ENCODE peak calls at places on chromosomes 13 and 19, in seven cellular contexts. Z is stomach; B is H1; K is mucosa of descending colon; C is WTC11; N is progenitor cell of endocrine pancreas; E is CD8-positive, alpha-beta T cell. M is an unnamed sample.

GRCh38 chr13:74132152-74132767 is 1.9 kb downstream of the KLF12 start:
- DNase-seq in B (no peak), E (no peak), C (no peak), N (no peak), K (peak), Z (no peak), M (no peak)

GRCh38 chr13:50128406-50129048 is 113.3 kb downstream of the KCNRG start:
- DNase-seq in N (no peak), Z (no peak), B (no peak), E (no peak), K (no peak), C (peak), M (no peak)

GRCh38 chr19:48372904-48373303 is 8.7 kb downstream of the SYNGR4 start:
- DNase-seq in N (no peak), K (peak), B (no peak), E (no peak), Z (no peak), C (no peak), M (no peak)

GRCh38 chr19:19410553-19411550 is 5.4 kb downstream of the GATAD2A start:
- DNase-seq in K (no peak), N (no peak), C (no peak), Z (no peak), B (no peak), E (no peak), M (no peak)

GRCh38 chr19:50486823-50487515 is 10.3 kb upstream of the GARIN5A start:
- DNase-seq in B (peak), E (no peak), N (no peak), K (peak), C (peak), Z (no peak), M (no peak)

GRCh38 chr13:59176775-59177174 is 987.0 kb downstream of the DIAPH3 start:
- DNase-seq in C (no peak), B (no peak), Z (no peak), N (no peak), E (no peak), K (no peak), M (no peak)

GRCh38 chr19:58265100-58265499 is 13.7 kb upstream of the ZNF8 start:
- DNase-seq in N (no peak), K (no peak), E (no peak), B (no peak), C (no peak), Z (no peak), M (no peak)

GRCh38 chr19:3699071-3699740 is 1.1 kb downstream of the PIP5K1C start:
- DNase-seq in C (no peak), E (no peak), Z (no peak), K (no peak), B (no peak), N (no peak), M (peak)

GRCh38 chr19:14354445-14354844 is 26.8 kb upstream of the ADGRE5 start:
- DNase-seq in E (no peak), B (no peak), K (no peak), C (no peak), N (no peak), Z (no peak), M (no peak)

GRCh38 chr13:66266761-66267160 is 963.4 kb downstream of the PCDH9 start:
- DNase-seq in K (no peak), E (no peak), B (no peak), N (no peak), C (no peak), Z (no peak), M (no peak)

GRCh38 chr13:102405499-102406079 is 3.7 kb upstream of the FGF14 start:
- DNase-seq in B (no peak), K (no peak), N (peak), E (no peak), C (peak), Z (no peak), M (no peak)

GRCh38 chr19:58328999-58329398 is 2.2 kb downstream of the ZSCAN22 start:
- DNase-seq in B (peak), K (no peak), E (no peak), Z (no peak), C (peak), N (peak), M (no peak)

GRCh38 chr19:7442423-7442822 is 46.4 kb downstream of the PEX11G start:
- DNase-seq in C (no peak), N (no peak), K (no peak), E (no peak), B (no peak), Z (no peak), M (no peak)

GRCh38 chr13:95471960-95472359 is 80.6 kb upstream of the CLDN10 start:
- DNase-seq in Z (no peak), N (no peak), K (no peak), E (no peak), C (no peak), B (no peak), M (no peak)

GRCh38 chr13:46377554-46377953 is 9.5 kb downstream of the RUBCNL start:
- DNase-seq in E (no peak), C (no peak), Z (no peak), B (no peak), K (peak), N (no peak), M (no peak)

GRCh38 chr19:4868286-4868834 is 893 bp upstream of the PLIN3 start:
- DNase-seq in Z (no peak), C (no peak), N (no peak), B (no peak), K (peak), E (no peak), M (no peak)

GRCh38 chr19:28603453-28603852 is 609.5 kb downstream of the UQCRFS1 start:
- DNase-seq in Z (no peak), K (no peak), B (no peak), N (no peak), E (no peak), C (no peak), M (no peak)

GRCh38 chr19:1213391-1214286 is 8.1 kb downstream of the STK11 start:
- DNase-seq in E (no peak), N (no peak), B (no peak), Z (peak), C (no peak), K (peak), M (no peak)

GRCh38 chr19:4007021-4007835 is at the start of gene PIAS4:
- DNase-seq in C (peak), E (peak), B (peak), K (peak), Z (peak), N (peak), M (peak)

GRCh38 chr13:78660130-78660857 is 1.3 kb upstream of the OBI1 start:
- DNase-seq in E (peak), N (no peak), Z (no peak), C (no peak), K (peak), B (no peak), M (no peak)

GRCh38 chr19:2533686-2534085 is 57.8 kb downstream of the GADD45B start:
- DNase-seq in C (no peak), Z (no peak), N (no peak), K (no peak), E (no peak), B (no peak), M (no peak)
- TF ChIP-seq CTCF in C (no peak), Z (no peak), N (no peak), K (no peak), E (no peak), B (no peak), M (no peak)

DNA sequence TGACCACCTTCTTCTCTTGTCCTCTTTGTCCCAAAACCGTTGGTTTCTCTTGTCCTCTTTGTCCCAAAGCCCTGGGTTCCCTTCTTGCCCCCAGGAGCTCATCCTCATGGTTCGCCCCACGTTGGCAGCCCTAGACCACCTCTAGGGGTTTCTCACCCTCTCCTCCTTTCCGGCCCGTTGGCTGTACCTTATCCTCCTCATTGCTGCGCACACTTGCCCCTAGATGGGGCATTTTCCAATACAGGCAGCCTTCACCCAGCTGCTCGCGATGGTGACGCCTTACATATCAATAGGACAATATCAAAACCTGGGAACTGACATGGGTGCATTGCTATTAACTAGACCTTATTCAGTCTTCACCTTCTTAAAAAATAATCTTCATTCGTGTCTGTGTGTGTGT is 86.5 kb downstream of the IPO5 start:
- DNase-seq in E (no peak), Z (no peak), C (no peak), N (no peak), B (no peak), K (no peak), M (no peak)
- TF ChIP-seq CTCF in E (no peak), Z (no peak), C (no peak), N (no peak), B (peak), K (no peak), M (no peak)

DNA sequence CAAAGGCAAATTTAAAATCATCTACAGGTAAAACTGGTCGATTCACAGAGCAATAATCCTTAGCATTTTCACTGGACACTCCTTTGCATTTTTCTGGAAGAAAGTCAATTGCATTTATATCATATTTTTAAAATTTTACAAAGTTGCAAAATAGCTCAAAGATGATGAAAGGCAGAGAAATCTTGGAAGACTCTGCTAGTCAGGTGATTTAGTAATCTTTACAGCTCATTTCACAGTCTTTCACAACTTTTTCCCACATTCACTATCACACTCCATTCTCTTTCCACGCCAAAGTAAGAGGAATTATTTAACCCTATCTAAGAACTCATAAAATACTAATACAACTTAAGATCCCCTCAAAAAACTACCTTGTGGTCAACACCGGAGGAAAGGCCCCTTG is 1063.8 kb downstream of the EFNB2 start:
- DNase-seq in C (no peak), E (no peak), B (no peak), K (no peak), Z (no peak), N (no peak), M (no peak)
- TF ChIP-seq CTCF in C (no peak), E (no peak), B (no peak), K (no peak), Z (no peak), N (no peak), M (no peak)

DNA sequence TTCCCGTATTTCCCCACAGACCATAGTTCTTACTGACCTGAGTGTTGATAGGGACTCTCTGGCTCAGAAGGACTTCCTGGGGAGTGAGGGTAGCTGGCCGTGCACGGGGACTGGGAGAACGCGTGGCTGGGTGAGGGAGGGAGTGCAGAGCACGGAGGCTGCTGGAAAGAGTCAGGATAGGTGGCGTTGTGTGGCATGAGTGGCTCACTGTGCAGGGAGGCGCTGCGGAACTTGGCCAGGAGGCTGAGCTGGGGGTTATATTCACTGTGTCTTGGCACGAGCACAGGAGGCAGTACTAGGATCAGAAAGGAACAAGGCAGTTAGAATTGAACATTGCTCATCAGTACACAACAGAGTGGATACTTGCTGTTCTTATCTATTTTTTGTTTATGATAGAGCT is 47.4 kb downstream of the SMAD9 start:
- DNase-seq in Z (no peak), N (no peak), B (no peak), C (peak), K (peak), E (no peak), M (no peak)
- TF ChIP-seq CTCF in Z (no peak), N (no peak), B (no peak), C (no peak), K (no peak), E (no peak), M (no peak)

GRCh38 chr13:64441740-64442139 is 2788.4 kb downstream of the PCDH9 start:
- DNase-seq in B (no peak), C (no peak), Z (no peak), E (no peak), N (no peak), K (no peak), M (no peak)

DNA sequence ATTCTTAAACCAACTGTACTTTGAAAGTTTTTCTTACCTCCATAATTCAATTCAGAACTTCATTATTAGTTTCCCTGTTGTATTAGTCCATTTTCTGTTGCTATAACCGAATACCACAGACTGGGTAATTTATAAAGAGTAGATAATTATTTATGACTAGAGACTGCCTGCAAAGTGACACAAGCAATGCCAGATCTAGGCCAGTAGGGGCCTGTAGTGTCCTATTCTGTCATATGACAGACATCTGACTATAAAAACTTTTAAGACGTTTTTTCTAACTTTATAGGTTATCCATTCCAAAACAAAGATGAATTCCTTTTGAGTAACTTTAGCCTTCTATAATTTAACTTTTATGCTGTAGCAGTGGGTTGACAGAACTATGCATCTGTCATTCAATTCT is 2783.8 kb downstream of the PCDH9 start:
- DNase-seq in N (no peak), B (no peak), Z (no peak), C (no peak), K (no peak), E (no peak), M (no peak)
- TF ChIP-seq CTCF in N (peak), B (peak), Z (no peak), C (peak), K (no peak), E (no peak), M (peak)

DNA sequence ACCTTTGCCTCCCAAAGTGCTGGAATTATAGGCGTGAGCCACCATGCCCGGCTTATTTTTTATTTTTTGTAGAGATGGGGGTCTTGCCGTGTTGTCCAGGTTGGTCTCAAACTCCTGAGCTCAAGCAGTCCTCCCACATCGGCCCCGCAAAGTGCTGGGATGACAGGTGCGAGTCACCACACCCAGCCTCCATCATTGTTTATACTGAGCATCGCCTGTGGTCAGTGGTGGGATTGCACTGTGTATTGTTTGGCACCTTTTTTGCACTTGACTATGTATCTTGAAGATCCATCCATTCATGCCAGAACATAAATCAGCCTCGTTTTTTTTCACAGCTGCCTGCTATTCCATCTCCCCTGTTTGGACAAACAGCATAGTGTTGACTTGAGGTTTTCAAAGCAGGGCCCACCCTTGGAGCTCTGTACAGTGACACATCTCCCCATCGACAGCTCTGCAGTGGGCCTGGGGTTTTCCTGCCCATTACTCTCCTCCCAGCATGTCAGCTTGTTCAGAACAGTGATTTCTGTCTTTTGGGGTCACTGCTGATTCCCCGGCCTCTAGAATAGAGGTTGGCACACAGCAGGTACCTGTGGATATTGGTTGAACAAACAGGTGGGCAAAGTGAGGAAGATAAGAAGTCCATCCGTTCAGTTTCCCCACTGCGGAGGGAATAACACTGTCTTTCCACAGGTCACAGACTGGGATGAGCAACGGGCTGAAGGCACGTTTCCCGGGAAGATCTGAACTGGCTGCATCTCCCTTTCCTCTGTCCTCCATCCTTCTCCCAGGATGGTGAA is 8.2 kb upstream of the UPK1A start:
- DNase-seq in Z (no peak), K (no peak), E (no peak), N (no peak), B (no peak), C (no peak), M (no peak)
- TF ChIP-seq CTCF in Z (no peak), K (no peak), E (no peak), N (no peak), B (peak), C (peak), M (no peak)

GRCh38 chr13:30581582-30581981 is 36.1 kb upstream of the USPL1 start:
- DNase-seq in N (no peak), Z (no peak), E (no peak), K (peak), C (no peak), B (no peak), M (no peak)

GRCh38 chr13:30576528-30576927 is 41.2 kb upstream of the USPL1 start:
- DNase-seq in Z (no peak), K (peak), E (no peak), N (no peak), C (no peak), B (no peak), M (no peak)

GRCh38 chr13:30572859-30573275 is 44.9 kb upstream of the USPL1 start:
- DNase-seq in B (no peak), C (no peak), N (no peak), E (no peak), K (peak), Z (no peak), M (no peak)

GRCh38 chr13:30580852-30581502 is 36.7 kb upstream of the USPL1 start:
- DNase-seq in B (no peak), E (no peak), Z (no peak), C (no peak), N (no peak), K (no peak), M (no peak)

GRCh38 chr13:30577381-30577780 is 40.3 kb upstream of the USPL1 start:
- DNase-seq in N (no peak), Z (no peak), C (no peak), B (no peak), K (peak), E (no peak), M (peak)
- TF ChIP-seq CTCF in N (no peak), Z (no peak), C (no peak), B (no peak), K (no peak), E (no peak), M (no peak)

M was measured in AG09319.